ENCODE peak calls at places on chromosome 9, in seven cellular contexts. G, R, Y, Q, K, V and O are unnamed samples.

GRCh38 chr9:128396970-128397613 is 23.6 kb upstream of the CERCAM start:
- DNase-seq in Q (no peak), Y (peak), R (no peak), G (no peak), V (no peak), K (no peak), O (peak)

GRCh38 chr9:100589582-100589981 is 11.7 kb downstream of the CAVIN4 start:
- DNase-seq in G (no peak), R (no peak), K (no peak), V (peak), Q (no peak), Y (no peak), O (no peak)

GRCh38 chr9:96293481-96293880 is 8.5 kb downstream of the HSD17B3 start:
- DNase-seq in Y (no peak), Q (no peak), V (peak), K (no peak), G (no peak), R (no peak), O (no peak)

GRCh38 chr9:129458663-129459549 is 162.0 kb downstream of the C9orf50 start:
- DNase-seq in Y (peak), G (peak), R (no peak), Q (no peak), V (no peak), K (peak), O (peak)

GRCh38 chr9:4237748-4238511 is 61.9 kb downstream of the GLIS3 start:
- DNase-seq in R (no peak), V (no peak), Y (peak), Q (no peak), K (no peak), G (no peak), O (no peak)

GRCh38 chr9:127846451-127847154 is 7.9 kb downstream of the ENG start:
- DNase-seq in V (no peak), G (no peak), Y (peak), K (peak), R (peak), Q (no peak), O (no peak)

GRCh38 chr9:33161011-33161588 is 6.0 kb downstream of the B4GALT1 start:
- DNase-seq in K (peak), V (peak), Y (peak), R (peak), G (peak), Q (peak), O (peak)

GRCh38 chr9:2158111-2158610 is 143.0 kb downstream of the SMARCA2 start:
- DNase-seq in V (peak), G (peak), Y (peak), K (no peak), R (peak), Q (peak), O (peak)

GRCh38 chr9:130260816-130261765 is 4.5 kb upstream of the HMCN2 start:
- DNase-seq in G (no peak), R (no peak), Y (no peak), Q (no peak), K (peak), V (no peak), O (no peak)

GRCh38 chr9:84153885-84154284 is 173.3 kb downstream of the RMI1 start:
- DNase-seq in Q (peak), R (no peak), Y (no peak), K (no peak), V (peak), G (no peak), O (no peak)

GRCh38 chr9:26727471-26727870 is 165.1 kb downstream of the CAAP1 start:
- DNase-seq in K (no peak), Y (no peak), G (no peak), Q (no peak), R (no peak), V (no peak), O (no peak)

GRCh38 chr9:124394596-124394995 is 20.6 kb downstream of the PSMB7 start:
- DNase-seq in K (no peak), Q (no peak), R (no peak), G (no peak), V (no peak), Y (no peak), O (peak)

GRCh38 chr9:34577635-34578240 is 11.8 kb downstream of the CNTFR start:
- DNase-seq in V (no peak), Q (no peak), G (no peak), Y (no peak), R (no peak), K (no peak), O (no peak)

GRCh38 chr9:38036359-38037084 is 32.5 kb downstream of the SHB start:
- DNase-seq in Y (no peak), G (no peak), K (peak), R (no peak), V (peak), Q (peak), O (peak)

GRCh38 chr9:89978185-89978584 is 373.4 kb downstream of the GADD45G start:
- DNase-seq in K (no peak), Y (no peak), G (no peak), V (peak), Q (peak), R (peak), O (no peak)

GRCh38 chr9:93621922-93622321 is 45.5 kb downstream of the PHF2 start:
- DNase-seq in G (no peak), V (no peak), Q (no peak), Y (no peak), K (no peak), R (no peak), O (no peak)

GRCh38 chr9:86500667-86501435 is 146.6 kb upstream of the TUT7 start:
- DNase-seq in K (no peak), V (peak), Q (peak), G (no peak), Y (no peak), R (peak), O (peak)

GRCh38 chr9:116417464-116417863 is 263.9 kb downstream of the PAPPA start:
- DNase-seq in G (no peak), R (no peak), V (no peak), Q (peak), Y (no peak), K (no peak), O (no peak)

GRCh38 chr9:134635431-134636141 is 6.0 kb upstream of the COL5A1 start:
- DNase-seq in Q (no peak), K (peak), G (peak), R (no peak), V (no peak), Y (no peak), O (no peak)

GRCh38 chr9:87610200-87611155 is 112.8 kb downstream of the DAPK1 start:
- DNase-seq in R (no peak), V (peak), Y (no peak), G (no peak), Q (no peak), K (no peak), O (no peak)

GRCh38 chr9:129009584-129010141 is 18.5 kb downstream of the SH3GLB2 start:
- DNase-seq in Y (no peak), V (no peak), G (no peak), Q (no peak), R (no peak), K (no peak), O (no peak)

GRCh38 chr9:124766815-124767554 is 4.1 kb downstream of the NR6A1 start:
- DNase-seq in K (no peak), R (no peak), Q (no peak), V (no peak), Y (no peak), G (no peak), O (peak)

GRCh38 chr9:3281399-3281798 is 244.4 kb downstream of the RFX3 start:
- DNase-seq in Y (no peak), G (no peak), Q (no peak), R (no peak), V (no peak), K (no peak), O (no peak)

GRCh38 chr9:128421474-128422010 is 885 bp downstream of the CERCAM start:
- DNase-seq in R (no peak), Y (no peak), K (no peak), G (no peak), V (peak), Q (no peak), O (peak)

GRCh38 chr9:127734247-127734746 is 797 bp downstream of the TOR2A start:
- DNase-seq in Q (no peak), R (no peak), K (no peak), Y (no peak), V (no peak), G (peak), O (no peak)

GRCh38 chr9:93254806-93255519 is 71.0 kb downstream of the WNK2 start:
- DNase-seq in V (no peak), Y (no peak), K (peak), R (peak), G (peak), Q (no peak), O (no peak)

GRCh38 chr9:114945601-114946000 is 15.2 kb upstream of the TNFSF8 start:
- DNase-seq in V (no peak), R (no peak), Q (no peak), G (no peak), Y (no peak), K (no peak), O (no peak)

GRCh38 chr9:112012026-112012902 is 115.7 kb downstream of the UGCG start:
- DNase-seq in Q (peak), V (peak), Y (peak), G (peak), R (peak), K (peak), O (peak)

GRCh38 chr9:120965344-120966004 is 38.9 kb upstream of the TRAF1 start:
- DNase-seq in R (peak), V (no peak), K (peak), G (no peak), Y (no peak), Q (no peak), O (no peak)

GRCh38 chr9:120374239-120374638 is 205.7 kb downstream of the CDK5RAP2 start:
- DNase-seq in G (no peak), Q (no peak), V (no peak), R (no peak), K (no peak), Y (no peak), O (no peak)

GRCh38 chr9:129415954-129416651 is 204.8 kb downstream of the C9orf50 start:
- DNase-seq in V (peak), Q (no peak), Y (no peak), R (no peak), G (no peak), K (no peak), O (no peak)

GRCh38 chr9:133589454-133590227 is 19.5 kb downstream of the FAM163B start:
- DNase-seq in K (no peak), R (no peak), V (no peak), G (no peak), Y (no peak), Q (no peak), O (no peak)

GRCh38 chr9:99101812-99102211 is 3.1 kb upstream of the TGFBR1 start:
- DNase-seq in G (no peak), K (no peak), Y (no peak), Q (no peak), R (no peak), V (no peak), O (no peak)

GRCh38 chr9:36748322-36748899 is 175.7 kb downstream of the MELK start:
- DNase-seq in K (no peak), R (peak), G (peak), V (peak), Y (peak), Q (peak), O (peak)

GRCh38 chr9:131633491-131634031 is 88.2 kb downstream of the PRRT1B start:
- DNase-seq in V (peak), Y (no peak), R (no peak), K (no peak), G (no peak), Q (peak), O (no peak)

GRCh38 chr9:131636593-131636992 is 91.3 kb downstream of the PRRT1B start:
- DNase-seq in R (no peak), K (no peak), Q (no peak), Y (no peak), V (no peak), G (peak), O (no peak)

GRCh38 chr9:131635912-131636311 is 90.6 kb downstream of the PRRT1B start:
- DNase-seq in R (no peak), Y (no peak), V (no peak), K (no peak), G (no peak), Q (no peak), O (no peak)

GRCh38 chr9:131631254-131631653 is 85.9 kb downstream of the PRRT1B start:
- DNase-seq in R (no peak), V (no peak), Q (no peak), G (peak), K (no peak), Y (no peak), O (no peak)

GRCh38 chr9:131635285-131635684 is 90.0 kb downstream of the PRRT1B start:
- DNase-seq in R (peak), G (peak), K (peak), V (peak), Q (peak), Y (peak), O (peak)
- TF ChIP-seq CTCF in R (peak), G (no peak), K (peak), V (peak), Q (no peak), Y (peak), O (peak)

DNA sequence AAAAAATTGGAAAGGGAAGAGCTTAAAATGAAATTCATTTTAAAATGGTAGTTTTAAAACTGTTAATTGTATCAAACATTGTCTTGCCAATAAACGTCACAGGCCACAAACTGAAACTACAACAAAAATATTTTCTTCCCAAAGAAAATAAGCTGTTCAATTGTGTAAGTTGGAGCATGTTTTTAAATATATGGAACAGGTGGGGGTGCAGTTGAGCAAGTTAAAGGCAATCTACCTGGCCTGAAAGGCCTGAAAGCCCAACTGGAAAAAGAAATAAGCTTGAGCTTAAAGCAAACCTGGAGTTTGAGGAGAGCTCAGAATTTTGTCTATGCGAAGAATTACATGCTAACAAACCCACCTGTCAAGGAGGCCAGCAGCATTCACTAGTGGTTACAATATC is 439.5 kb downstream of the ACTL7B start:
- DNase-seq in Q (peak), Y (no peak), K (no peak), V (no peak), G (no peak), R (no peak), O (peak)
- TF ChIP-seq CTCF in Q (peak), Y (no peak), K (no peak), V (no peak), G (no peak), R (no peak), O (no peak)

GRCh38 chr9:78324068-78324650 is 27.2 kb downstream of the PSAT1 start:
- DNase-seq in R (no peak), V (no peak), Q (no peak), G (no peak), K (peak), Y (no peak), O (no peak)
- TF ChIP-seq CTCF in R (no peak), V (no peak), Q (no peak), G (no peak), K (no peak), Y (no peak), O (no peak)

GRCh38 chr9:81103597-81104471 is 585.5 kb downstream of the TLE1 start:
- DNase-seq in R (no peak), Y (no peak), K (no peak), Q (peak), G (no peak), V (no peak), O (no peak)
- TF ChIP-seq CTCF in R (peak), Y (peak), K (peak), Q (peak), G (no peak), V (peak), O (peak)

GRCh38 chr9:122016789-122017188 is 76.3 kb downstream of the TTLL11 start:
- DNase-seq in V (no peak), Q (peak), K (no peak), G (no peak), R (no peak), Y (no peak), O (no peak)
- TF ChIP-seq CTCF in V (peak), Q (no peak), K (no peak), G (no peak), R (peak), Y (peak), O (no peak)

GRCh38 chr9:91948423-91949292 is 1.4 kb downstream of the ROR2 start:
- DNase-seq in K (no peak), V (no peak), Q (peak), Y (no peak), R (peak), G (peak), O (peak)
- TF ChIP-seq CTCF in K (no peak), V (no peak), Q (peak), Y (no peak), R (peak), G (no peak), O (no peak)

GRCh38 chr9:31674264-31674663 is 710.2 kb upstream of the ACO1 start:
- DNase-seq in K (no peak), V (no peak), Y (no peak), Q (no peak), G (no peak), R (no peak), O (peak)

GRCh38 chr9:31671011-31671410 is 713.4 kb upstream of the ACO1 start:
- DNase-seq in K (no peak), R (no peak), Q (peak), Y (no peak), G (no peak), V (no peak), O (no peak)

DNA sequence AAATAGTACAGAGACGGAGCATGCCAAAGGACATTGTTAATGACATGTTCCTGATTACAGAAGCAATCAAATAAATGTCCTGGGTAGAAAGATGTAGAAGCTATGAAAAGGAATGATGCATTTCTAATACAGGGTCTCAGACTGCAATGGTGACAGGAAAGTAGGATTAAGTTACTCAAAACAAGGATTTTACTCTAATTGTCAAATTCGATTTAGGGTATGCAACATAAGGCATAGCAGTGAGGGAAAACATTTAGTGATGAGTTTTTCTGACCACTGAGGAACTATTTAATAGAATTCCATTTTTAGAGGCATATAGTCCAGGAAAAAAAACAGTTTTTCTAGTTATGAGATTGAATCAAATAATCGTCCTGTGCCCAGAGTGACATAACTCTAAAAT is 715.1 kb upstream of the ACO1 start:
- DNase-seq in V (no peak), K (no peak), Y (no peak), R (no peak), Q (no peak), G (no peak), O (no peak)
- TF ChIP-seq CTCF in V (no peak), K (no peak), Y (no peak), R (no peak), Q (no peak), G (no peak), O (no peak)

GRCh38 chr9:15306757-15307522 is at the start of gene TTC39B:
- DNase-seq in Q (peak), K (peak), G (peak), Y (peak), R (peak), V (peak), O (peak)
- TF ChIP-seq CTCF in Q (no peak), K (no peak), G (no peak), Y (no peak), R (no peak), V (no peak), O (no peak)